ENCODE peak calls at places on chromosome 11, in ten cellular contexts. Q is tibial artery; Z is thoracic aorta; V is naive thymus-derived CD4-positive, alpha-beta T cell; W is PC-9; Y is NB4; M is uterus; G is epithelial cell of esophagus; P is aorta; L is fibroblast of lung. I is an unnamed sample.

GRCh38 chr11:95652002-95652472 is 137.5 kb downstream of the FAM76B start:
- DNase-seq in Q (no peak), Z (no peak), V (no peak), W (no peak), Y (no peak), M (no peak), G (no peak), P (no peak), L (no peak), I (no peak)

GRCh38 chr11:17786824-17787525 is 52.4 kb downstream of the KCNC1 start:
- DNase-seq in Q (no peak), Z (no peak), V (no peak), W (peak; percentile 46), Y (no peak), M (no peak), G (peak; percentile 96), P (no peak), L (peak; percentile 90), I (no peak)

GRCh38 chr11:128397362-128397761 is 190.0 kb downstream of the ETS1 start:
- DNase-seq in Q (no peak), Z (no peak), V (no peak), W (no peak), Y (no peak), M (no peak), G (no peak), P (no peak), L (no peak), I (no peak)

GRCh38 chr11:19979519-19979845 is 180.8 kb downstream of the DBX1 start:
- DNase-seq in Q (no peak), Z (no peak), V (no peak), W (no peak), Y (no peak), M (no peak), G (no peak), P (no peak), L (no peak), I (no peak)

GRCh38 chr11:82577246-82577645 is 156.4 kb downstream of the FAM181B start:
- DNase-seq in Q (no peak), Z (no peak), V (no peak), W (no peak), Y (no peak), M (no peak), G (no peak), P (no peak), L (no peak), I (no peak)

GRCh38 chr11:11039249-11039965 is 181.6 kb upstream of the ZBED5 start:
- DNase-seq in Q (no peak), Z (no peak), V (no peak), W (no peak), Y (no peak), M (no peak), G (no peak), P (no peak), L (no peak), I (no peak)

GRCh38 chr11:132472411-132473205 is 1059.7 kb downstream of the OPCML start:
- DNase-seq in Q (no peak), Z (no peak), V (no peak), W (no peak), Y (no peak), M (no peak), G (no peak), P (no peak), L (peak; percentile 73), I (no peak)

GRCh38 chr11:73154178-73154577 is 12.1 kb upstream of the FCHSD2 start:
- DNase-seq in Q (peak; percentile 58), Z (no peak), V (peak; percentile 32), W (no peak), Y (peak; percentile 99), M (no peak), G (no peak), P (peak; percentile 61), L (no peak), I (peak; percentile 33)

GRCh38 chr11:131691558-131692041 is 321.2 kb downstream of the NTM start:
- DNase-seq in Q (no peak), Z (no peak), V (no peak), W (no peak), Y (no peak), M (no peak), G (peak; percentile 83), P (no peak), L (peak; percentile 20), I (no peak)

GRCh38 chr11:19683141-19683805 is 29.4 kb upstream of the NAV2 start:
- DNase-seq in Q (peak; percentile 92), Z (peak; percentile 31), V (no peak), W (no peak), Y (no peak), M (no peak), G (no peak), P (peak; percentile 63), L (no peak), I (no peak)

GRCh38 chr11:19595840-19596751 is 116.5 kb upstream of the NAV2 start:
- DNase-seq in Q (peak; percentile 95), Z (peak; percentile 61), V (no peak), W (peak; percentile 61), Y (no peak), M (no peak), G (peak; percentile 31), P (peak; percentile 89), L (peak; percentile 85), I (no peak)

GRCh38 chr11:130161441-130161840 is 1.9 kb downstream of the ST14 start:
- DNase-seq in Q (no peak), Z (no peak), V (no peak), W (no peak), Y (no peak), M (no peak), G (no peak), P (no peak), L (no peak), I (no peak)

GRCh38 chr11:32426819-32427615 is 8.3 kb downstream of the WT1 start:
- DNase-seq in Q (no peak), Z (no peak), V (peak; percentile 2), W (no peak), Y (no peak), M (peak; percentile 80), G (no peak), P (no peak), L (no peak), I (no peak)
- H3K4me3 ChIP-seq in Q (no peak overlapping the region), Z (no peak overlapping the region), V (no peak overlapping the region), W (no peak overlapping the region), Y (no peak overlapping the region), M (peak overlapping the region; percentile 72), G (no peak overlapping the region), P (no peak overlapping the region), L (no peak overlapping the region), I (no peak overlapping the region)

DNA sequence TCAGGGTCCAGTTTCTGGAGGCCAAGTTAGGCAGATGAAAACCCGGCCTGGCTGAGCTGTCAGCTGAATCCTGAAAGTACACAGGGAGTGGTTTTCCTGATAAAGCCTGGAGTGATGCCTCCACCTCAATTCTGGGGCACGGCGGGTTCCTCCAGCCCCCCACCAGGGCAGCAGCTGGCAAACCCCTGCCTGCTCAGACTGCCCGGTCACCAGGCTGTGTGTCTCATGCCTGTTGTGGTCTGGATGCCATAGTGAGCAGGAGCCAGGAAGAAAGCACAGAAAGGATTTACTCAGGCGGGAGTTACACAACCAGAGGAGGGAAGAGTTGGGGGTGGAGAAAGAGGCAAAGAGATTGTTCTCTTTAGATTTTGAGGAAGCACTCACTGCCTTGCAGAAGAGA is 119.9 kb upstream of the RASSF10 start:
- DNase-seq in Q (peak; percentile 89), Z (peak; percentile 60), V (no peak), W (no peak), Y (peak; percentile 21), M (peak; percentile 36), G (peak; percentile 54), P (peak; percentile 78), L (peak; percentile 84), I (no peak)
- H3K4me3 ChIP-seq in Q (peak overlapping the region; percentile 25), Z (peak overlapping the region; percentile 35), V (no peak overlapping the region), W (no peak overlapping the region), Y (no peak overlapping the region), M (no peak overlapping the region), G (no peak overlapping the region), P (no peak overlapping the region), L (no peak overlapping the region), I (no peak overlapping the region)

DNA sequence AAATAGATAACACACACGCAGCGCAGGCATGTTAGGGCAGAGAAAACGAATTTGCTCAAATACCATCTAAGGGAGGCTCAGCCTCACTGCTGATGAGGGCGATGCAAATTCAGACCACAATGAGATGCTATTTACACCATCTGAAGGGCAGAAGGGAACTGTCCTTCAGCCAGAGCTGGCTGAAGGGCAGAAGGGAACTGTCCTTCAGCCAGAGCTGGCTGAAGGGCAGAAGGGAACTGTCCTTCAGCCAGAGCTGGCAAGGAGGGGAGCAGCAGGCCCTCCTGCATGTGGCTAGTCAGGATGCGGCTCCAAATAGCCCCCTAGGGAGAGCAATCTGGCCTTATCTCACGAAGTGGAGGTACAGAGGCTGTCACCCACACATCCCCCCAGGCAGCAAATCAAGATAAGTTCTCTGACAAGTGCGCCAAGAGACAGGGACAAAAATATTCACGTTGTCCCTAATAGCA is 7.5 kb upstream of the SLC39A13 start:
- DNase-seq in Q (no peak), Z (no peak), V (no peak), W (peak; percentile 33), Y (peak; percentile 82), M (no peak), G (peak; percentile 31), P (peak; percentile 44), L (no peak), I (no peak)
- H3K4me3 ChIP-seq in Q (peak overlapping the region; percentile 65), Z (peak overlapping the region; percentile 84), V (peak overlapping the region; percentile 57), W (no peak overlapping the region), Y (peak overlapping the region; percentile 40), M (no peak overlapping the region), G (no peak overlapping the region), P (no peak overlapping the region), L (no peak overlapping the region), I (peak overlapping the region; percentile 65)

DNA sequence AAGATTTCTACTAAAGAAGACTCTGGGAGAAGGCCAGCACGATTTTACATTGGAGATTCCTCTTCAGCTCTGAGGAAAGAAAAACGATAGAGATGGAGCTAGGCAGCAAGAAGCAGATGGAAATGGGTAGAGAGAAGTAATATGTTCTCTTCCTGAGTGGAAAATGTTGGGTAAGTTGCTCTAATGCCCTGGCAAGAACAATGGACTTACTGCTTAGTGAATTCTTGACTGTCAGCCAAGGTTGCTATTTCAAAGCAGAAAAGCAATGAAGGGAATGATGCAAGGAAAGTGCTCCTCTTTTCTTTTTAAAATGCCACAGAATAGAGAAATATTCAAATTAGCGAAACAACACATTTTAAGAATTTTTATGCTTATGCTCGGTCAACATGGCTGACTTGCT is 38.4 kb upstream of the CWF19L2 start:
- DNase-seq in Q (no peak), Z (no peak), V (no peak), W (no peak), Y (no peak), M (no peak), G (peak; percentile 41), P (no peak), L (peak; percentile 88), I (no peak)
- H3K4me3 ChIP-seq in Q (no peak overlapping the region), Z (no peak overlapping the region), V (no peak overlapping the region), W (no peak overlapping the region), Y (no peak overlapping the region), M (no peak overlapping the region), G (no peak overlapping the region), P (no peak overlapping the region), L (no peak overlapping the region), I (no peak overlapping the region)

DNA sequence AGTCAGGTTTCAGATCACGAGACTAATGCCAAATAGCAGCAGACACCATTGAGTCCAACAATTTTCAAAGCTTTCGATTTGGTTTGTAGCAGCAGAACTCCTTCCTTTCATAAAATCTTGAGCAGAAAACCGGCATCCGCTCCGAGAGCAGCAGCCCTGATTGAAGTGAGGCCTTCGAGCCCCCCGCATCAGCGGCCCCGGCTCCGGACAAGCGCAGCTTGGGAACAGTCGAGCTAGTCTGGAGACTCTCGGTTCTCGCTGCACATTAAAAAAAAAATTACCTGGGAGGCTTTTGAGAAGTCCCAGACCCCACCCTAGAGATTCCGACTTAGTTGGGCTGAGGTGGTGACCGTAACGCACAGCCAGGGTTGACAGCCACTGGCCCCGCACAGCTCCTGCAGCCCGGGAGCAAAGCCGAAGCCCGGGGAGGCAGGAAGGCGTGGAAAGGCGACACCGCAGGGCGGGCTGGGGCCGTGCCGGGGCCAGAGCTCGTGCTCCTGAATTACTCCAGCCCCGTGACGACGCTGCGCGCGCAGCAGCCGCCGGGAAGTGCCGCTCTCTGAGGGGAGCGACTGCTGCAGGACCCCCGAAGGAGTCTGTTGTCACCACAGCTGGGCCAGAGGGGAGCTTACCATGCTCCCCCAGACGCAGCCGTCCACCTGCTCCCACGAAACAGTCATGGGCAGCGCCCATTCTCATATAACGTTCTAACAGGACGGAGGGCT is 57.8 kb downstream of the SPATA19 start:
- DNase-seq in Q (no peak), Z (no peak), V (no peak), W (no peak), Y (no peak), M (no peak), G (no peak), P (peak; percentile 50), L (no peak), I (no peak)
- H3K4me3 ChIP-seq in Q (peak overlapping the region; percentile 22), Z (peak overlapping the region; percentile 45), V (no peak overlapping the region), W (no peak overlapping the region), Y (no peak overlapping the region), M (no peak overlapping the region), G (no peak overlapping the region), P (no peak overlapping the region), L (no peak overlapping the region), I (no peak overlapping the region)

I was measured in CD8-positive, alpha-beta memory T cell.